ENCODE peak calls at places on chromosomes 12 and 14, in eight cellular contexts. S is uterus, Y is lower lobe of right lung, P is spleen, G is fibroblast of pulmonary artery, O is Caco-2, K is heart left ventricle, N is A673. Z is an unnamed sample.

GRCh38 chr12:4032906-4033628 is 159.9 kb upstream of the PARP11 start:
- DNase-seq in S (no peak), Y (no peak), P (no peak), G (no peak), O (peak; percentile 50), K (no peak), N (no peak), Z (peak; percentile 37)

GRCh38 chr12:91043408-91043807 is 14.4 kb downstream of the KERA start:
- DNase-seq in S (no peak), Y (no peak), P (no peak), G (no peak), O (no peak), K (no peak), N (no peak), Z (no peak)

GRCh38 chr12:46388427-46388992 is 15.9 kb upstream of the SLC38A2 start:
- DNase-seq in S (no peak), Y (no peak), P (no peak), G (peak; percentile 57), O (no peak), K (no peak), N (no peak), Z (no peak)

GRCh38 chr12:49233842-49234526 is 30.9 kb upstream of the TUBA1C start:
- DNase-seq in S (peak; percentile 24), Y (peak; percentile 92), P (peak; percentile 94), G (no peak), O (no peak), K (peak; percentile 63), N (no peak), Z (no peak)

GRCh38 chr14:50600849-50601248 is 40.9 kb downstream of the ATL1 start:
- DNase-seq in S (peak; percentile 22), Y (no peak), P (no peak), G (peak; percentile 53), O (no peak), K (no peak), N (peak; percentile 26), Z (no peak)

GRCh38 chr14:31001339-31001658 is 24.1 kb upstream of the AP4S1 start:
- DNase-seq in S (no peak), Y (no peak), P (no peak), G (no peak), O (no peak), K (no peak), N (no peak), Z (no peak)

GRCh38 chr14:32028599-32028998 is 48.5 kb upstream of the ARHGAP5 start:
- DNase-seq in S (no peak), Y (no peak), P (no peak), G (no peak), O (no peak), K (no peak), N (no peak), Z (peak; percentile 41)

GRCh38 chr12:113059071-113059595 is 2.6 kb downstream of the DTX1 start:
- DNase-seq in S (no peak), Y (no peak), P (no peak), G (no peak), O (no peak), K (no peak), N (no peak), Z (no peak)

GRCh38 chr12:75444444-75445136 is 36.0 kb upstream of the GLIPR1 start:
- DNase-seq in S (no peak), Y (no peak), P (no peak), G (peak; percentile 62), O (no peak), K (no peak), N (no peak), Z (peak; percentile 74)

GRCh38 chr12:5018677-5019076 is 25.0 kb upstream of the KCNA5 start:
- DNase-seq in S (no peak), Y (no peak), P (no peak), G (no peak), O (no peak), K (no peak), N (no peak), Z (no peak)

GRCh38 chr14:103735815-103736545 is 20.4 kb downstream of the ZFYVE21 start:
- DNase-seq in S (peak; percentile 14), Y (peak; percentile 39), P (peak; percentile 65), G (no peak), O (peak; percentile 32), K (no peak), N (no peak), Z (no peak)

GRCh38 chr14:99731536-99732435 is 47.7 kb downstream of the CYP46A1 start:
- DNase-seq in S (peak; percentile 37), Y (peak; percentile 41), P (peak; percentile 73), G (no peak), O (no peak), K (peak; percentile 24), N (no peak), Z (no peak)

GRCh38 chr14:55814064-55814463 is 234.1 kb downstream of the KTN1 start:
- DNase-seq in S (no peak), Y (no peak), P (no peak), G (peak; percentile 59), O (no peak), K (no peak), N (no peak), Z (no peak)

GRCh38 chr12:14628771-14629170 is 61.1 kb upstream of the PLBD1 start:
- DNase-seq in S (no peak), Y (no peak), P (no peak), G (no peak), O (no peak), K (no peak), N (no peak), Z (no peak)

GRCh38 chr14:23209651-23210423 is 26.4 kb upstream of the SLC7A8 start:
- DNase-seq in S (no peak), Y (no peak), P (no peak), G (peak; percentile 3), O (no peak), K (no peak), N (no peak), Z (no peak)

GRCh38 chr12:123037791-123038190 is 57.3 kb downstream of the ARL6IP4 start:
- DNase-seq in S (no peak), Y (no peak), P (peak; percentile 17), G (no peak), O (no peak), K (no peak), N (no peak), Z (no peak)

GRCh38 chr12:76259660-76260389 is 88.4 kb downstream of the BBS10 start:
- DNase-seq in S (no peak), Y (no peak), P (no peak), G (peak; percentile 94), O (no peak), K (no peak), N (peak; percentile 74), Z (peak; percentile 91)

GRCh38 chr12:128008341-128008740 is 258.6 kb upstream of the TMEM132C start:
- DNase-seq in S (no peak), Y (no peak), P (no peak), G (peak; percentile 3), O (no peak), K (no peak), N (no peak), Z (peak; percentile 13)

GRCh38 chr14:94375552-94376107 is 12.8 kb downstream of the SERPINA1 start:
- DNase-seq in S (no peak), Y (no peak), P (no peak), G (no peak), O (no peak), K (no peak), N (no peak), Z (no peak)

GRCh38 chr12:40031965-40032364 is 73.9 kb downstream of the SLC2A13 start:
- DNase-seq in S (no peak), Y (no peak), P (no peak), G (no peak), O (no peak), K (no peak), N (no peak), Z (no peak)

GRCh38 chr12:12505544-12506501 is 56.8 kb downstream of the DUSP16 start:
- DNase-seq in S (no peak), Y (no peak), P (no peak), G (peak; percentile 47), O (peak; percentile 36), K (no peak), N (peak; percentile 28), Z (peak; percentile 82)

GRCh38 chr14:35534884-35535793 is 1.2 kb downstream of the INSM2 start:
- DNase-seq in S (peak; percentile 53), Y (peak; percentile 68), P (peak; percentile 88), G (peak; percentile 72), O (peak; percentile 89), K (peak; percentile 68), N (peak; percentile 75), Z (peak; percentile 49)
- TF ChIP-seq CTCF in S (no peak), Y (no peak), P (no peak), G (no peak), O (no peak), K (no peak), N (no peak), Z (no peak)

GRCh38 chr12:115872212-115872611 is 405.3 kb downstream of the MED13L start:
- DNase-seq in S (no peak), Y (no peak), P (no peak), G (no peak), O (no peak), K (no peak), N (no peak), Z (no peak)

GRCh38 chr12:115870527-115870926 is 407.0 kb downstream of the MED13L start:
- DNase-seq in S (no peak), Y (no peak), P (no peak), G (no peak), O (no peak), K (no peak), N (no peak), Z (no peak)

GRCh38 chr12:115871714-115872113 is 405.8 kb downstream of the MED13L start:
- DNase-seq in S (no peak), Y (no peak), P (no peak), G (peak; percentile 24), O (peak; percentile 39), K (no peak), N (peak; percentile 62), Z (peak; percentile 24)

GRCh38 chr12:115873416-115874082 is 403.9 kb downstream of the MED13L start:
- DNase-seq in S (no peak), Y (no peak), P (no peak), G (no peak), O (no peak), K (no peak), N (no peak), Z (no peak)

DNA sequence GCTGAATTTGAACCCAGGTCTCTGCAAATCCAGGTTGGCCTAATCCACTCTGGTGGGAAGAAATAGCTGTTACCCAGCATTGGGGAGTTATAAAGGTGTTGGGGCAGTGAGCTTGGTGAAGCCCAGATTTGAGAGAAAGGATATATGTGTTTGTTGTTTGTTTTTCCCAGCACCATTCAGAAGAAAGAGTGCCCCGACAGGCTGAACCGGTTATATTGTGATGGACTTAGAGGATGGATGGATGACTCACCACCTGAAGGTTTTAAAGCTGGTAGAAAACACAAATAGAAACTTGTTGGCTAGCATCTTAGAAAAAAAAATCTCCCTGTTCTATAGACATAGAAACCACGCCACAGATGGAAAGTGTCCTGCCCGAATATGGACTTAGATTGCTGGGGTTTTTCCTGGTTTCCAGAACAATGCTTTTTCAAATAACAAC is 404.6 kb downstream of the MED13L start:
- DNase-seq in S (no peak), Y (no peak), P (no peak), G (no peak), O (peak; percentile 75), K (no peak), N (no peak), Z (no peak)
- H3K4me3 ChIP-seq in S (no peak overlapping the region), Y (no peak overlapping the region), P (no peak overlapping the region), G (no peak overlapping the region), O (no peak overlapping the region), K (no peak overlapping the region), N (no peak overlapping the region), Z (no peak overlapping the region)

GRCh38 chr12:92128612-92129011 is 17.0 kb downstream of the BTG1 start:
- DNase-seq in S (no peak), Y (no peak), P (no peak), G (no peak), O (no peak), K (no peak), N (no peak), Z (no peak)
- TF ChIP-seq CTCF in S (no peak), Y (no peak), P (no peak), G (no peak), O (no peak), K (no peak), N (no peak), Z (no peak)

GRCh38 chr12:18753481-18754117 is 15.7 kb downstream of the CAPZA3 start:
- DNase-seq in S (no peak), Y (no peak), P (no peak), G (no peak), O (no peak), K (peak; percentile 32), N (no peak), Z (no peak)
- H3K4me3 ChIP-seq in S (no peak overlapping the region), Y (no peak overlapping the region), P (no peak overlapping the region), G (no peak overlapping the region), O (no peak overlapping the region), K (peak overlapping the region; percentile 7), N (no peak overlapping the region), Z (no peak overlapping the region)